ENCODE peak calls at places on chromosome 10, in four cellular contexts. J is neuronal stem cell, I is trophoblast cell, L is H1. U is an unnamed sample.
A peak's percentile ranks its signal among the peaks of the same experiment; 100 is the strongest.

GRCh38 chr10:905503-905902 is 26.0 kb downstream of the LARP4B start:
- DNase-seq in J (no peak), I (peak; percentile 10), L (no peak), U (peak; percentile 28)

GRCh38 chr10:132140167-132140925 is 46.4 kb upstream of the DPYSL4 start:
- DNase-seq in J (no peak), I (no peak), L (no peak), U (no peak)

GRCh38 chr10:92241501-92241900 is 49.4 kb downstream of the CPEB3 start:
- DNase-seq in J (no peak), I (no peak), L (no peak), U (no peak)

GRCh38 chr10:129521161-129522025 is 54.4 kb downstream of the MGMT start:
- DNase-seq in J (no peak), I (no peak), L (no peak), U (no peak)

GRCh38 chr10:61250131-61250530 is 203.1 kb downstream of the TMEM26 start:
- DNase-seq in J (no peak), I (no peak), L (no peak), U (no peak)

GRCh38 chr10:3056280-3057037 is 10.9 kb upstream of the PFKP start:
- DNase-seq in J (no peak), I (peak; percentile 67), L (no peak), U (peak; percentile 42)

GRCh38 chr10:33900591-33900990 is 566.1 kb upstream of the NRP1 start:
- DNase-seq in J (no peak), I (no peak), L (no peak), U (no peak)

GRCh38 chr10:3757638-3758490 is 27.1 kb downstream of the KLF6 start:
- DNase-seq in J (no peak), I (peak; percentile 94), L (no peak), U (peak; percentile 50)

GRCh38 chr10:130772676-130773075 is 538.8 kb downstream of the TCERG1L start:
- DNase-seq in J (no peak), I (no peak), L (no peak), U (no peak)

GRCh38 chr10:51773681-51774080 is 74.3 kb upstream of the CSTF2T start:
- DNase-seq in J (no peak), I (no peak), L (no peak), U (no peak)

GRCh38 chr10:1368772-1369171 is 312.6 kb downstream of the WDR37 start:
- DNase-seq in J (peak; percentile 41), I (peak; percentile 7), L (peak; percentile 43), U (peak; percentile 17)

GRCh38 chr10:79084012-79084971 is 15.5 kb downstream of the ZMIZ1 start:
- DNase-seq in J (no peak), I (peak; percentile 51), L (no peak), U (peak; percentile 93)

GRCh38 chr10:93415693-93416092 is 66.4 kb downstream of the MYOF start:
- DNase-seq in J (no peak), I (no peak), L (no peak), U (no peak)

GRCh38 chr10:66180651-66181318 is 745.1 kb upstream of the LRRTM3 start:
- DNase-seq in J (peak; percentile 59), I (peak; percentile 83), L (no peak), U (peak; percentile 59)

GRCh38 chr10:86785968-86786367 is 29.5 kb downstream of the BMPR1A start:
- DNase-seq in J (no peak), I (no peak), L (no peak), U (peak; percentile 26)

DNA sequence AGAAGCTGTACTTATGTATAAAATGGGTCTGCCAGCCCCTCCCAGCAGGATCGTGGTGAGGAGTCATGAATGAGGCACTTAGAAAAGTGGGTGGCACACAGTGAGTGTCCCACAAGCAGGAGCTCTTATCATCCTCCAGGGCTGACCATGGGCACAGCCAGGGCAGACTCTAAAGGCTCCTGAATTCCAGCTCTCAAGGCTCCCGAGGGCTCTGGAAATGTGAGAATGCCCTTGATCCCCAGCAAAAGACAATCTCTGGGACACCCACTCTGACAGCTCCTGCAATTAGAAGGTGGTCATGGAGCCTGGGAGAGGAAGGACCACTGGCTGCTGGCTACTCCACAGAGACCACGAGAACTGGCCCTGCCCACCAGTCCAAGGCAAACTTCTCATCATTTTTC is 1.6 kb downstream of the VSTM4 start:
- DNase-seq in J (no peak), I (no peak), L (no peak), U (no peak)
- H3K4me3 ChIP-seq in J (no peak overlapping the region), I (no peak overlapping the region), L (no peak overlapping the region), U (no peak overlapping the region)

GRCh38 chr10:25016349-25017246 is at the start of gene THNSL1:
- DNase-seq in J (peak; percentile 96), I (peak; percentile 99), L (peak; percentile 94), U (peak; percentile 99)
- H2BK12ac ChIP-seq in J (no peak within 1 kb of the TSS), I (no peak within 1 kb of the TSS), L (peak within 1 kb of the TSS; percentile 94), U (no peak within 1 kb of the TSS)

GRCh38 chr10:88198023-88198422 is 334.6 kb downstream of the PTEN start:
- DNase-seq in J (no peak), I (no peak), L (no peak), U (no peak)

GRCh38 chr10:88194041-88194887 is 330.8 kb downstream of the PTEN start:
- DNase-seq in J (no peak), I (peak; percentile 14), L (no peak), U (no peak)

GRCh38 chr10:88194961-88195367 is 331.5 kb downstream of the PTEN start:
- DNase-seq in J (no peak), I (no peak), L (no peak), U (no peak)

GRCh38 chr10:88195841-88196240 is 332.4 kb downstream of the PTEN start:
- DNase-seq in J (no peak), I (no peak), L (no peak), U (no peak)

DNA sequence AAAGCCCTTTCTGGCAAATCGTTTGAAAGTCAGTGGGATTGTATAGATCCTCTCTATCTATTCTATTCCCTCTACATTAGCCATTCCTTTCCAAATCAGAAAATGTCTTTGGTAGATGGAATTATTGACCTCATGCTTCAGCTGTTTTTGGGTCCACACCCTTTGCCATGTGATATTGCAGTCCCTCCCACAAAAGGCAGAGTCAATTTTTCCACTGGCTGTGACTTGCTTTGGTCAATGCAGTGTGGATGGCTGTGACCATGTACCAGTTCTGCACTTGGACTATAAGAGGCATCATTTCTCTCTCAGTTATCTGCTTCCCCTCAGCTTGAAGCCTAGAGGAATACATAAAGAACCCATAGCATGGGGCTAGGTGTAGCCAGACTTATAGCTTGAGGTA is 332.9 kb downstream of the PTEN start:
- DNase-seq in J (no peak), I (no peak), L (no peak), U (no peak)
- H3K4me3 ChIP-seq in J (no peak overlapping the region), I (no peak overlapping the region), L (no peak overlapping the region), U (no peak overlapping the region)

GRCh38 chr10:71314694-71315225 is 4.3 kb upstream of the SLC29A3 start:
- DNase-seq in J (no peak), I (no peak), L (no peak), U (no peak)

GRCh38 chr10:71316081-71316785 is 2.8 kb upstream of the SLC29A3 start:
- DNase-seq in J (no peak), I (no peak), L (no peak), U (peak; percentile 16)

GRCh38 chr10:71314028-71314693 is 4.9 kb upstream of the SLC29A3 start:
- DNase-seq in J (peak; percentile 48), I (peak; percentile 56), L (peak; percentile 9), U (peak; percentile 46)

GRCh38 chr10:71312220-71312619 is 6.8 kb upstream of the SLC29A3 start:
- DNase-seq in J (no peak), I (no peak), L (no peak), U (no peak)

DNA sequence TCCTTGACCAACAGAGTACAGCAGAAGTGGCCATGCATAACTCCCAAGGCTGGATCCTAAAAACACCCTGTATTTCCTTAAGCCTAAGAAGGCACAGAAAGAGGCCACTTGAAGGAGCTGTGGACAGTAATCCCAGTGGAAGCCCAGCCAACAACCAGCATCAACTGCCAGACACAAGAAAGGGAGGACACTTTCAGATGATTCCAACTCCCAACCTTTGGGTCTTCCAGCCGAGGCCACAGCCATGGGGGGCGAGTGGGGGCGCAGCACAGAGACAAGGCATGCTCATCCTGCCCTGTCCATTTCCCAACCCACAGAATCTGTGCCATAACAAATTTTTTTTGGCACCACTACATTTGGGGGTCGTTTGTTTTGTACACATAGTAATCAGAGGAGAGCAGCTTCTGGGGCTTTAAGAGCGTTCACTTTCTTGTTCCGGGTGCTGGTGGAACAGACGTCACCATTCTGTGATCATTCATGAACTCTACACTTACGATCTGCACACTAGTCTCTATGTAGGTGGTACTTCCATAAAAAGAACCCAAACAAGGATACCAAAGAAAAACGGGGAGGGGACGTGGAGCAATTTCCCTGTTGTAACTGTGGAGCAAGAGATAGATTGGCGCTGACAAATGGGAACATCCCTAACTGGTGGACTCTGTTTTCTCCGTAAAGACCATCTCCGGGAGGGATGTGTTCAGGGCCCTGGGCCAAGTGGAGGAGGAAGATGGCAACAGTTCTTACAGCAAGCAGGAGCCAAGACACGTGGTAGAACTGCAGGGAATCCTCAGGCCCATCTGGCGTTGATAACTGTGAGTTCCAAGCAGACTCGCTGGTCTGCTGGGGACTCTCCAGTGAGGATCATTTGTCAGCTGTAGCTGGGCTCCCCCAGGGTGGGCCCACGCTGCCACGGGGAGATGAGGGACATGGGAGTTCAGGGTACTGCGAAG is 5.9 kb upstream of the SLC29A3 start:
- DNase-seq in J (no peak), I (no peak), L (no peak), U (no peak)
- H2BK12ac ChIP-seq in J (no peak overlapping the region), I (no peak overlapping the region), L (peak overlapping the region; percentile 55), U (no peak overlapping the region)

DNA sequence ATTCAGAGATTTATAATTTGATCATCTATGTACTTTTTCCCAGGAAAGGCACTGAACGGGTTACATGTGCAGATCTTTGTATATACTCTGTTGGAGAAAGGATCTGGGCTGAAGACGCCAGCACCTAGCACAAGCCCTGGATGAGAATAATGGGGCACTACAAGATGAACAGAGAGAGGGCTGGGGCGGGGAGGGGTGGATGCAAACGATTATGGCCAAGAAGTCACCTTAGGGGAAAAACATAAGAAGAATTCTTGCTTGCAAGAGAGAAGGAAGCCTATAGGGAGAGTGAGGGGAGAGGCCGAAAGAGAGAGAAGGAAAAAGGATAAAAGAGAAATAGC is 2.9 kb upstream of the ANTXRL start:
- DNase-seq in J (no peak), I (no peak), L (no peak), U (no peak)
- H3K4me3 ChIP-seq in J (no peak overlapping the region), I (no peak overlapping the region), L (peak overlapping the region; percentile 74), U (no peak overlapping the region)

DNA sequence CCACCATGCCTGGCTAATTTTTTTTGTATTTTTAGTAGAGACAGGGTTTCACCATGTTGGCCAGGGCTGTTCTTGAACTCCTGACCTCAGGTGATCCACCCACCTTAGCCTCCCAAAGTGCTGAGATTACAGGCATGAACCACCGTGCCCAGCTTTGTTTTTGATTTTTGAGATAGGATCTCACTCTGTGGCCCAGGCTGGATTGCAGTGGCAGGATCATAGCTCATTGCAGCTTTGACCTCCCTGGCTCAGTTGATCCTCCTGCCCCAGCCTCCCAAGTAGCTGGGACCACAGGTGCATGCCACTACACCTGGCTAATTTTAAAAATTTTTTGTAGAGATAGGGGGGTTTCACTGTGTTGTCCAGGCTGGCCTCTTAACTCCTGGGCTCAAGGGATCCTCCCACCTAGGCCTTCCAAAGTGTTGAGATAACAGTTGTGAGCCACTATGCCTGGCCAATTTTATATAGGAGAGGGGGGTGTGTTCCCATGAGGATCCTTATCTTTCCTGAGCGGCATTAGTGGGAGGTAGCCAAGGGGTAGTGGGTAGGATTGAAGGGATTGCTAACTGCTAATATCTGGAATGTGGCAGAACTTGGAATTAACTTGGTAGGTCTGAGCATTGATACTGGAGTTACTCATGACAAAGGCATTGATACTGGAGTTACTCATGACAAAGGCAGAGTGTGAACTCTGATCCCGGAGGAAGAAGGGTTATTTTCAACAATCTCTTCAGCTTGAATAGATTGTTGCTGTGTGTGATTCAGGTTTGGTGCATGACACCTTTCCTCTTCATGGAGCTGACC is 1.0 kb upstream of the NOLC1 start:
- DNase-seq in J (no peak), I (peak; percentile 84), L (no peak), U (peak; percentile 70)
- H2BK12ac ChIP-seq in J (no peak overlapping the region), I (no peak overlapping the region), L (peak overlapping the region; percentile 99), U (no peak overlapping the region)